ENCODE peak calls at places on chromosomes 12 and 14, in six cellular contexts. S is neuronal stem cell, F is thyroid gland, C is dorsolateral prefrontal cortex, L is RWPE1, Z is cardiac muscle cell. Y is an unnamed sample.

GRCh38 chr14:106691601-106692291 is 1165.4 kb downstream of the TMEM121 start:
- DNase-seq in S (no peak), F (no peak), C (no peak), L (no peak), Z (no peak), Y (peak; percentile 83)

GRCh38 chr12:122669397-122670070 is 33.6 kb downstream of the HCAR2 start:
- DNase-seq in S (no peak), F (peak; percentile 50), C (no peak), L (no peak), Z (no peak), Y (no peak)

GRCh38 chr12:70448371-70448770 is 82.3 kb downstream of the KCNMB4 start:
- DNase-seq in S (no peak), F (no peak), C (no peak), L (no peak), Z (no peak), Y (no peak)

GRCh38 chr12:89424394-89424793 is 72.1 kb upstream of the DUSP6 start:
- DNase-seq in S (no peak), F (no peak), C (no peak), L (no peak), Z (no peak), Y (no peak)

GRCh38 chr12:32586390-32586789 is 92.7 kb upstream of the DNM1L start:
- DNase-seq in S (no peak), F (no peak), C (no peak), L (peak; percentile 57), Z (no peak), Y (no peak)

GRCh38 chr14:100587763-100588411 is 670 bp upstream of the BEGAIN start:
- DNase-seq in S (no peak), F (no peak), C (peak; percentile 32), L (no peak), Z (no peak), Y (no peak)

GRCh38 chr12:116202940-116203339 is 74.6 kb downstream of the MED13L start:
- DNase-seq in S (no peak), F (no peak), C (no peak), L (no peak), Z (no peak), Y (no peak)

GRCh38 chr12:44287545-44287944 is 451.7 kb downstream of the TMEM117 start:
- DNase-seq in S (no peak), F (no peak), C (no peak), L (no peak), Z (no peak), Y (no peak)

GRCh38 chr14:92122351-92122677 is 545 bp downstream of the CPSF2 start:
- DNase-seq in S (peak; percentile 37), F (no peak), C (no peak), L (peak; percentile 22), Z (peak; percentile 61), Y (no peak)

GRCh38 chr14:96085369-96085768 is 46.2 kb downstream of the C14orf132 start:
- DNase-seq in S (no peak), F (no peak), C (peak; percentile 44), L (no peak), Z (no peak), Y (no peak)

GRCh38 chr14:55807059-55807499 is 227.1 kb downstream of the KTN1 start:
- DNase-seq in S (no peak), F (peak; percentile 79), C (no peak), L (peak; percentile 57), Z (peak; percentile 77), Y (peak; percentile 98)

GRCh38 chr12:57089259-57090245 is 638 bp downstream of the NAB2 start:
- DNase-seq in S (no peak), F (peak; percentile 86), C (no peak), L (no peak), Z (peak; percentile 67), Y (peak; percentile 87)

GRCh38 chr14:52351561-52352491 is 37.7 kb downstream of the PTGER2 start:
- DNase-seq in S (no peak), F (no peak), C (no peak), L (no peak), Z (no peak), Y (no peak)
- H3K27ac ChIP-seq in S (no peak overlapping the region), F (no peak overlapping the region), C (no peak overlapping the region), L (no peak overlapping the region), Z (peak overlapping the region; percentile 21), Y (no peak overlapping the region)

GRCh38 chr14:28931999-28932398 is 165.4 kb downstream of the FOXG1 start:
- DNase-seq in S (no peak), F (no peak), C (no peak), L (no peak), Z (no peak), Y (no peak)

DNA sequence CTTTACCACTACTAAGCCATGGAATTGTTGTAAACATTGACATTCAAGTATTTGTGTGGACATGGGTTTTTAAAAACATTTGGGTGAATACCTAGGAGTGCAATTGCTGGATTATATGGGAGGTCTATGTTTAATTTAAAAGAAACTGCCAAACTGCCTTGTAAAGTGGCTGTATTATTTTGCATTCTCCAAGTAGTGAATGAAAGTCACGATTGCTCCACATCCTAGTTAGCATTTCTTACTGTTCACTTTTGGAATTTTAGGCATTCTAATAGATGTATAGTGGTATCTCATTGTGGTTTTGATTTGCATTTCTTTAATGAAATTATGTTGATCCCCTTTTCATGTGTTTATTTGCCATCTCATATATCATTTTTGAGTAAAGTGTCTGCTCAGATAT is 159.5 kb downstream of the FOXG1 start:
- DNase-seq in S (no peak), F (no peak), C (no peak), L (no peak), Z (no peak), Y (no peak)
- H3K27ac ChIP-seq in S (no peak overlapping the region), F (no peak overlapping the region), C (no peak overlapping the region), L (no peak overlapping the region), Z (no peak overlapping the region), Y (no peak overlapping the region)

DNA sequence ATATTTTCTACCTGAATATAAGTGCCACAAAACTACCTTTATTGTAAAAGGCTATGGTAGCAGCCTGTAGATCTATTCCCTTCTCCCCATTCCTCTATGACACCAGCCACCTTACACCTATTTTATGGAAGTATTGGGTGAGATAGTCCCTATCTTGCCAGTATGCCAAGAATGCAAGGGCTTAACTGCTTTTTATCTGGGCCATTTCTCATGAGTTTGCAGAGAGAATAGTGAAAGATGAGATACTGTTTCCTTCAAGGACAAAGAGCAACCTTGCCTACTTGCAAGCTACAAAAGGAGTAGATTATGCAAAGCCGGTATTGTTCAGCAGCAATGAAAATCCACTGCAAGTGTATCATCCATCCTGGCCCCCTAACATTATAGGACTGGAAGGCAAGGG is 1775.6 kb upstream of the SEL1L start:
- DNase-seq in S (no peak), F (no peak), C (no peak), L (no peak), Z (no peak), Y (no peak)
- H3K27ac ChIP-seq in S (no peak overlapping the region), F (no peak overlapping the region), C (no peak overlapping the region), L (no peak overlapping the region), Z (no peak overlapping the region), Y (no peak overlapping the region)

DNA sequence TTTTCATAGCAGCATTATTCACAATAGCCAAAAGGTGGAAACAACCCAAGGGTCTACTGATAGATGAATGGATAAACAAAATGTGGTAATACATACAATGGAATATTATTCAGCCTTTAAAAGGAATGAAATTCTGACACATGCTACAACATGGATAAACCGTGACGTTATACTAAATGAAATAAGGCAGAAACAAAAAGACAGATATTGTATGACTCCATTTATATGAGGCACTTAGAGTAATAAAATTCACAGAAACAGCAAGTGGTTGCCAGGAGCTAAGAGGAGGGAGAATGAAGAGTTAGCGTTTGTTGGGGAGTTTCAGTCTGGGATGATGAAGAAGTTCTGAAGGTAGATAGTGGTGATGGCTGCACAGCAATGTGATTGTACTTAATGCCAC is 76.6 kb downstream of the DCAF5 start:
- DNase-seq in S (no peak), F (no peak), C (no peak), L (no peak), Z (no peak), Y (no peak)
- H3K27ac ChIP-seq in S (no peak overlapping the region), F (no peak overlapping the region), C (no peak overlapping the region), L (no peak overlapping the region), Z (no peak overlapping the region), Y (no peak overlapping the region)

DNA sequence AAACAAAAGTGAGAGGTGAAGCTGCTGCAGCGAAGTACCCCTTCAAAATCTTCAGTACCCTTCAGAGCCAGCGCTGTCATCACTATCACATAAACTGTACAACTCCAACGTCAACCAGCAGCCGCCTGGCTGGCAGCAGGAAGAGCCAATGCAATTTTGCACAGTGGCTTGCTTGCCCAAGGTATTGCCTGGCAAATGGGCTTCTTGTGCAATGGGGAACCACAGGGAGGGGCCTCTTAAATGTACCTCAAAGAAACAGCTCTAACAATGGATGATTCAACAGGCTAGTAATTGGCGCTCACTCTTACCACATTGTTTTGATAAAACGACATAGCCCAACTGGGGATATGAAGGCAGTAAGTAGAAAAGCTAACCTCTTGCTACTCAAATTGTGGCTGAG is 125.5 kb upstream of the HIF1A start:
- DNase-seq in S (no peak), F (peak; percentile 36), C (no peak), L (peak; percentile 80), Z (no peak), Y (no peak)
- H3K27ac ChIP-seq in S (no peak overlapping the region), F (peak overlapping the region; percentile 91), C (no peak overlapping the region), L (peak overlapping the region; percentile 90), Z (no peak overlapping the region), Y (no peak overlapping the region)

DNA sequence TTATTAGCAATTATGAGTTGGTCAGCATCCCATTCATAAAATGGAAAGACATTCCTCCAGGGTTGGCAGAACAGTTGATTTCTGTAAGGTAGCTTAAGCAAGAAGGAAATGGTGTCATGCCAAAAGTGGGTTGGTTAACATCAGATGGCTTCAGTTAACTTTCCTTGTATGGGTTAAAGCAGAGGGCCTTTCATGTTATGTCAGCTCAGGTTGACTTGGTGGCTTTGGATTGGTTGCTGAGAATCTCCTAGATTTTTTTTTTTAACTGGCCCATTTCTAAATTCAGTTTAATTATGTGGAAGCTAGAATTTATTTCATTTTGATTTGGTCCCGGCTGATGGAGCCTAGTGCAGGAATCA is 87.8 kb downstream of the BBS10 start:
- DNase-seq in S (no peak), F (no peak), C (no peak), L (peak; percentile 34), Z (no peak), Y (no peak)
- H3K27ac ChIP-seq in S (no peak overlapping the region), F (no peak overlapping the region), C (no peak overlapping the region), L (peak overlapping the region; percentile 76), Z (no peak overlapping the region), Y (no peak overlapping the region)

DNA sequence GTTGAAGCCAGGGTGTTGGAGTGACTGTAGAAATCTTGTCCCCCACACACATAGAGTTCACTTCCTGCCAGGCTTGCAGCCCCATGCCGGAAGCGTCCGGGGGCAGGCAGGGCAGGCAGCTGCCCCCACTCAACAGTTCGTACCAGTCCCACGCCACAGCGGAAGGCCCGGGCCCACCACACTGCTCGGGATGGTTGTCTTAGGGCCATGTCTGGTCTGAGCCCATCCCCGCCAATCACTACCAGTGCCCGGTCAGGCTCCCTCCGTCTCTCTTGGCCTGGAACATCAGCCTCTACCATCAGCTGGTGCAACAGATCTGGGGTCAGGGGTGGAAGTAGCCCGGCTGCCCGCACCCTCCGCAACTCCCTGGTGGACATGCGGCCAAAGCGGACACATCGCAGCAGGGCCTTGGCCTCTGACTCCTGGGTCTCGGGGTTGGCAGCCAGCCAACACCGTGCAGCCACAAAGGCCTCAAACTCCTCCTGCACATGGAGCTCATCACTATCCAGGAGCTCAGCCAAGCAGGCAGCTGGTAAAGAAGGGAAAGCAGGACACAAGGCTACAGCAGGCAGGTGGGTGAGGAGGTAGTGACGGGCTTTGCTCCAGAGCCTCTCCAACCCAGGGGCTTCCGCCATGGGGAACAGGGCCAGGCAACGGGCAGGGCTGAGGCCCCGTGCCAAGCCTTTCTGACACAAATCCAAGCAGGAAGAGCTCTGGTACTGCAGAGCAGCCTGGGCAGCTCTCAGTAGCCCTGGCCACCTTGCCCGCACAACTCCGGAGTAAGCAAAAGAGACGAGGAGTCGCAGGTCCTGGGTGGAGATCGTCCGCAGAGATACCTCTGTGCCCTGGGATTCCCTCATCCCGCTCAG is 5.9 kb downstream of the KLHL33 start:
- DNase-seq in S (no peak), F (peak; percentile 64), C (peak; percentile 47), L (no peak), Z (no peak), Y (no peak)
- H3K27ac ChIP-seq in S (no peak overlapping the region), F (no peak overlapping the region), C (peak overlapping the region; percentile 44), L (no peak overlapping the region), Z (no peak overlapping the region), Y (no peak overlapping the region)

Y was measured in testis.